ENCODE peak calls at places on chromosomes 3 and 15, in five cellular contexts. One of them, this sample, is unnamed.

GRCh38 chr3:179715582-179715981 is 62.7 kb downstream of the USP13 start:
- DNase-seq in GM10248: no peak
- DNase-seq in NB4: no peak
- DNase-seq in brain microvascular endothelial cell: no peak
- DNase-seq in AG09309: no peak
- DNase-seq in this sample: no peak

GRCh38 chr3:124671123-124671522 is 59.1 kb upstream of the UMPS start:
- DNase-seq in GM10248: no peak
- DNase-seq in NB4: no peak
- DNase-seq in brain microvascular endothelial cell: no peak
- DNase-seq in AG09309: no peak
- DNase-seq in this sample: no peak

GRCh38 chr3:46835059-46835458 is 28.2 kb downstream of the MYL3 start:
- DNase-seq in GM10248: no peak
- DNase-seq in NB4: no peak
- DNase-seq in brain microvascular endothelial cell: no peak
- DNase-seq in AG09309: no peak
- DNase-seq in this sample: no peak

GRCh38 chr3:53113293-53114010 is 16.8 kb downstream of the RFT1 start:
- DNase-seq in GM10248: no peak
- DNase-seq in NB4: no peak
- DNase-seq in brain microvascular endothelial cell: no peak
- DNase-seq in AG09309: no peak
- DNase-seq in this sample: no peak

GRCh38 chr3:48949376-48949717 is 30.7 kb downstream of the ARIH2 start:
- DNase-seq in GM10248: no peak
- DNase-seq in NB4: no peak
- DNase-seq in brain microvascular endothelial cell: no peak
- DNase-seq in AG09309: no peak
- DNase-seq in this sample: no peak

GRCh38 chr3:134699721-134700120 is 48.9 kb upstream of the KY start:
- DNase-seq in GM10248: no peak
- DNase-seq in NB4: no peak
- DNase-seq in brain microvascular endothelial cell: no peak
- DNase-seq in AG09309: no peak
- DNase-seq in this sample: no peak

GRCh38 chr15:90213123-90213817 is 12.1 kb downstream of the SEMA4B start:
- DNase-seq in GM10248: no peak
- DNase-seq in NB4: no peak
- DNase-seq in brain microvascular endothelial cell: no peak
- DNase-seq in AG09309: no peak
- DNase-seq in this sample: no peak

GRCh38 chr3:27307566-27307965 is 61.6 kb downstream of the NEK10 start:
- DNase-seq in GM10248: no peak
- DNase-seq in NB4: no peak
- DNase-seq in brain microvascular endothelial cell: no peak
- DNase-seq in AG09309: no peak
- DNase-seq in this sample: no peak

GRCh38 chr3:54968546-54969172 is 40.8 kb upstream of the LRTM1 start:
- DNase-seq in GM10248: no peak
- DNase-seq in NB4: no peak
- DNase-seq in brain microvascular endothelial cell: peak; percentile 68
- DNase-seq in AG09309: no peak
- DNase-seq in this sample: no peak

GRCh38 chr3:174821477-174821876 is 37.7 kb upstream of the NAALADL2 start:
- DNase-seq in GM10248: no peak
- DNase-seq in NB4: no peak
- DNase-seq in brain microvascular endothelial cell: peak; percentile 31
- DNase-seq in AG09309: no peak
- DNase-seq in this sample: no peak

GRCh38 chr3:186361612-186362408 is at the start of gene DGKG:
- DNase-seq in GM10248: peak; percentile 73
- DNase-seq in NB4: peak; percentile 88
- DNase-seq in brain microvascular endothelial cell: no peak
- DNase-seq in AG09309: no peak
- DNase-seq in this sample: peak; percentile 81

GRCh38 chr3:188948658-188949400 is 222.9 kb upstream of the TPRG1 start:
- DNase-seq in GM10248: no peak
- DNase-seq in NB4: peak; percentile 39
- DNase-seq in brain microvascular endothelial cell: peak; percentile 93
- DNase-seq in AG09309: peak; percentile 71
- DNase-seq in this sample: no peak

GRCh38 chr3:40504636-40505430 is 1.0 kb upstream of the ZNF620 start:
- DNase-seq in GM10248: no peak
- DNase-seq in NB4: no peak
- DNase-seq in brain microvascular endothelial cell: peak; percentile 93
- DNase-seq in AG09309: peak; percentile 98
- DNase-seq in this sample: peak; percentile 75

GRCh38 chr3:193829781-193830180 is 236.8 kb downstream of the OPA1 start:
- DNase-seq in GM10248: no peak
- DNase-seq in NB4: no peak
- DNase-seq in brain microvascular endothelial cell: peak; percentile 22
- DNase-seq in AG09309: no peak
- DNase-seq in this sample: no peak

GRCh38 chr3:112293368-112294321 is at the start of gene SLC9C1:
- DNase-seq in GM10248: peak; percentile 53
- DNase-seq in NB4: peak; percentile 73
- DNase-seq in brain microvascular endothelial cell: peak; percentile 79
- DNase-seq in AG09309: peak; percentile 28
- DNase-seq in this sample: peak; percentile 77

GRCh38 chr3:126269360-126269759 is 87.8 kb downstream of the KLF15 start:
- DNase-seq in GM10248: no peak
- DNase-seq in NB4: no peak
- DNase-seq in brain microvascular endothelial cell: no peak
- DNase-seq in AG09309: no peak
- DNase-seq in this sample: no peak
- TF ChIP-seq CTCF in GM10248: no peak
- TF ChIP-seq CTCF in NB4: no peak
- TF ChIP-seq CTCF in brain microvascular endothelial cell: no peak
- TF ChIP-seq CTCF in AG09309: no peak
- TF ChIP-seq CTCF in this sample: no peak

GRCh38 chr3:31571325-31571724 is 38.6 kb downstream of the STT3B start:
- DNase-seq in GM10248: no peak
- DNase-seq in NB4: no peak
- DNase-seq in brain microvascular endothelial cell: no peak
- DNase-seq in AG09309: no peak
- DNase-seq in this sample: no peak
- TF ChIP-seq CTCF in GM10248: no peak
- TF ChIP-seq CTCF in NB4: no peak
- TF ChIP-seq CTCF in brain microvascular endothelial cell: no peak
- TF ChIP-seq CTCF in AG09309: no peak
- TF ChIP-seq CTCF in this sample: no peak

DNA sequence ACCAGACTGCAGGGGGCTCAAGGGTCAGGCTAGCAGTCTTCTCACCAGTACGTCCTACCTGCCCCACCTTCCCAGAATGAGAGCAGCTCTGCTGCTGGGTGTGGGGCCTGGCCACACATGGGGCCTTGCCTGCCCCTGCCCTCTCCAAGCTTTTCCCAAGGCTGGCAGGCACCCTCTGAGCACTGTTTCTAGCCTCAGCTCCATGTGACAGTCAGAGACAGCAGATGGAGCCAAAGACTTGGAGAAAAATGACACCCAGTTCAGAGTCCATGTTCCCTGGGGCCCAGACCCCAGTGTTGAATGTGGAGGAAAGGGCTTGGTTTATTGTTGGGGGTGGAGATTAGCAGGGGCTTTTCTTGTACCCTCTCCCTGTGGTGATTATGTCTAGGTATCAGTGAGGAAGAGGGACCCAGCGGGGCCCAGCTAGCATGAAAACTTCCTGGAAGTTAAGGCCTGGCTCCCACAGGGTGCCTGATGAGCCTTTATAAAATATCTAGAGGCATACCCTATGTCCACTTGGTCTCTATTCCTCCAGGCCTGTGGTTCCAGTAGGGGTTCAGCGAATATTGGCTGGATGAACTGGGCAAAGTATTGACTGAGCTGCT is 153.8 kb downstream of the EEFSEC start:
- DNase-seq in GM10248: no peak
- DNase-seq in NB4: peak; percentile 14
- DNase-seq in brain microvascular endothelial cell: no peak
- DNase-seq in AG09309: no peak
- DNase-seq in this sample: peak; percentile 45
- TF ChIP-seq CTCF in GM10248: peak; percentile 5
- TF ChIP-seq CTCF in NB4: no peak
- TF ChIP-seq CTCF in brain microvascular endothelial cell: peak; percentile 8
- TF ChIP-seq CTCF in AG09309: no peak
- TF ChIP-seq CTCF in this sample: no peak

DNA sequence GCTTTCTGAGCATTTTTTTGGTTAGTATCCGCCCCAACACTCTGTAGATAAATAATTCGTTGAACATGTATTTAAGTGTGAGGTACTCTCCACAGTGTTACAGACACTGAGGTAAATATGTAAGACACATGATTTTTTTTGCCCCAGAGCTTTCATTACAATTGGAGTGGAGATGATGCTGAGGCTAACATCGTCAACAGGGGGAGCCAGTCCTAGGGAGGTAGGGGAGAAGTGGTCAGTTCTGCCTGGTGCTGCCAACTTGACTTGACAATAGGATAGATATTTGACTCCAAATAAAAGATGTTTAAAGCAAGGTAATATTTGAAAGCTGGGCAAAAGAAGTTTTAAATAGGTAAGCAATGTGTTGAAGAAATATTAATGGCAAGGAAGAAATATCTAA is 295.7 kb downstream of the UNC13C start:
- DNase-seq in GM10248: no peak
- DNase-seq in NB4: peak; percentile 29
- DNase-seq in brain microvascular endothelial cell: no peak
- DNase-seq in AG09309: no peak
- DNase-seq in this sample: no peak
- TF ChIP-seq CTCF in GM10248: no peak
- TF ChIP-seq CTCF in NB4: peak; percentile 56
- TF ChIP-seq CTCF in brain microvascular endothelial cell: no peak
- TF ChIP-seq CTCF in AG09309: no peak
- TF ChIP-seq CTCF in this sample: no peak

DNA sequence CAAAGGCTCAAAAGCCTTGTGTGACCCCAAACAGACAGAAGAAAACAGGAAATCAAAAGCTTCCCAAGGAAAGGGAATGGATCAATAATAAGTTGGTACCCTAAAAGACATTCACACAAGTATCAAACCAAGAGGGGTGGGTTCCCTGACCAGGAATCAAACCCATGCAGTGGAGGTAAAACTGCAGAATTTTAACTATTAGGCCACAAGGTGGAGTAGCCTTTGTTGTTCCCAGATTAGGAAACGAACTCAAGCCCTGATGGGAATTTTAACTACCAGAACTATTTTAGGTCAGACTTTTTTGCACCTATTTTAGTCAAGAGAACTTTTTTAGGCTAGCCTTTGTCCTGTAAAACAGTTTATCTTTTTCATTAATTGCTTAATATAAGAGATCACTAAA is 31.4 kb downstream of the SETMAR start:
- DNase-seq in GM10248: no peak
- DNase-seq in NB4: no peak
- DNase-seq in brain microvascular endothelial cell: no peak
- DNase-seq in AG09309: no peak
- DNase-seq in this sample: no peak
- TF ChIP-seq CTCF in GM10248: peak; percentile 12
- TF ChIP-seq CTCF in NB4: no peak
- TF ChIP-seq CTCF in brain microvascular endothelial cell: peak; percentile 25
- TF ChIP-seq CTCF in AG09309: peak; percentile 11
- TF ChIP-seq CTCF in this sample: no peak

GRCh38 chr15:34107315-34107714 is 5.4 kb downstream of the PGBD4 start:
- DNase-seq in GM10248: no peak
- DNase-seq in NB4: peak; percentile 13
- DNase-seq in brain microvascular endothelial cell: no peak
- DNase-seq in AG09309: no peak
- DNase-seq in this sample: no peak

GRCh38 chr15:34114739-34115138 is 12.9 kb downstream of the PGBD4 start:
- DNase-seq in GM10248: no peak
- DNase-seq in NB4: no peak
- DNase-seq in brain microvascular endothelial cell: no peak
- DNase-seq in AG09309: no peak
- DNase-seq in this sample: no peak

GRCh38 chr15:34114215-34114614 is 12.3 kb downstream of the PGBD4 start:
- DNase-seq in GM10248: no peak
- DNase-seq in NB4: no peak
- DNase-seq in brain microvascular endothelial cell: no peak
- DNase-seq in AG09309: no peak
- DNase-seq in this sample: no peak

GRCh38 chr15:34106423-34106822 is 4.5 kb downstream of the PGBD4 start:
- DNase-seq in GM10248: no peak
- DNase-seq in NB4: no peak
- DNase-seq in brain microvascular endothelial cell: no peak
- DNase-seq in AG09309: no peak
- DNase-seq in this sample: no peak

GRCh38 chr15:34109775-34110663 is 8.1 kb downstream of the PGBD4 start:
- DNase-seq in GM10248: peak; percentile 31
- DNase-seq in NB4: peak; percentile 52
- DNase-seq in brain microvascular endothelial cell: peak; percentile 29
- DNase-seq in AG09309: peak; percentile 3
- DNase-seq in this sample: no peak
- TF ChIP-seq CTCF in GM10248: peak; percentile 66
- TF ChIP-seq CTCF in NB4: peak; percentile 69
- TF ChIP-seq CTCF in brain microvascular endothelial cell: peak; percentile 75
- TF ChIP-seq CTCF in AG09309: peak; percentile 75
- TF ChIP-seq CTCF in this sample: no peak

DNA sequence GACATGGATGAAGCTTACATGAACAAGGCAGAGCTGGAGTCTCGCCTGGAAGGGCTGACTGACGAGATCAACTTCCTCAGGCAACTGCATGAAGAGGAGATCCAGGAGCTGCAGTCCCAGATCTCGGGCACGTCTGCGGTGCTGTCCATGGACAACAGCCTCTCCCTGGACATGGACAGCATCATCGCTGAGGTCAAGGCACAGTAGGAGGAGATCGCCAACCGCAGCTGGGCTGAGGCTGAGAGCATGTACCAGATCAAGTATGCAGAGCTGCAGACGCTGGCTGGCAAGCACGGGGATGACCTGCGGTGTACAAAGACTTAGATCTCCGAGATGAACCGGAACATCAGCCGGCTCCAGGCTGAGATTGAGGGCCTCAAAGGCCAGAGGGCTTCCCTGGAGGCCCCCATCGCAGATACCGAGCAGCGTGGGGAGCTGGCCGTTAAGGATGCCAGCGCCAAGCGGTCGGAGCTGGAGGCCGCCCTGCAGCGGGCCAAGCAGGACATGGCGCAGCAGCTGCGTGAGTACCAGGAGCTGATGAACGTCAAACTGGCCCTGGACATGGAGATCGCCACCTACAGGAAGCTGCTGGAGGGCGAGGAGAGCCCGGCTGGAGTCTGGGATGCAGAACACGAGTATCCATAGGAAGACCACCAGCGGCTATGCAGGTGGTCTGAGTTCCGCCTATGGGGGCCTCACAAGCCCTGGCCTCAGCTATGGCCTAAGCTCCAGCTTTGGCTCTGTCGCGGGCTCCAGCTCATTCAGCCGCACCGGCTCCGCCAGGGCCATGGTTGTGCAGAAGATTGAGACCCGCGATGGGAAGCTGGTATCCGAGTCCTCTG is 77.6 kb downstream of the CLDN11 start:
- DNase-seq in GM10248: no peak
- DNase-seq in NB4: no peak
- DNase-seq in brain microvascular endothelial cell: no peak
- DNase-seq in AG09309: no peak
- DNase-seq in this sample: no peak
- TF ChIP-seq CTCF in GM10248: no peak
- TF ChIP-seq CTCF in NB4: peak; percentile 22
- TF ChIP-seq CTCF in brain microvascular endothelial cell: peak; percentile 21
- TF ChIP-seq CTCF in AG09309: no peak
- TF ChIP-seq CTCF in this sample: no peak

This sample was measured in coronary artery.